ENCODE peak calls at places on chromosomes 3 and 15, in five cellular contexts. G is HepG2, Z is K562, P is GM12878, F is HCT116. N is an unnamed sample.

GRCh38 chr3:131357275-131357674 is 24.3 kb upstream of the NUDT16 start:
- DNase-seq in G (no peak), Z (no peak), P (no peak), F (no peak), N (no peak)

GRCh38 chr15:101264911-101265641 is 12.2 kb downstream of the SELENOS start:
- DNase-seq in G (no peak), Z (no peak), P (peak; percentile 88), F (no peak), N (no peak)

GRCh38 chr3:14631687-14632444 is 19.7 kb upstream of the CCDC174 start:
- DNase-seq in G (peak; percentile 21), Z (no peak), P (no peak), F (no peak), N (no peak)

GRCh38 chr3:147195896-147196295 is 210.4 kb downstream of the ZIC4 start:
- DNase-seq in G (no peak), Z (no peak), P (no peak), F (no peak), N (no peak)

GRCh38 chr15:96340611-96341464 is 10.3 kb downstream of the NR2F2 start:
- DNase-seq in G (no peak), Z (no peak), P (no peak), F (no peak), N (peak; percentile 82)

GRCh38 chr15:90812881-90813280 is 55.5 kb upstream of the FURIN start:
- DNase-seq in G (no peak), Z (no peak), P (no peak), F (no peak), N (no peak)

GRCh38 chr15:60721706-60722105 is 242.8 kb upstream of the ICE2 start:
- DNase-seq in G (no peak), Z (no peak), P (no peak), F (no peak), N (no peak)

GRCh38 chr15:101014276-101014675 is 95.1 kb downstream of the LRRK1 start:
- DNase-seq in G (no peak), Z (no peak), P (no peak), F (no peak), N (no peak)

GRCh38 chr3:136819784-136820640 is 1.1 kb downstream of the SLC35G2 start:
- DNase-seq in G (peak; percentile 34), Z (no peak), P (no peak), F (no peak), N (peak; percentile 88)

GRCh38 chr15:83869329-83869728 is 215.4 kb downstream of the ADAMTSL3 start:
- DNase-seq in G (no peak), Z (no peak), P (no peak), F (no peak), N (no peak)

GRCh38 chr15:63354771-63355650 is 26.6 kb downstream of the CA12 start:
- DNase-seq in G (no peak), Z (no peak), P (no peak), F (no peak), N (no peak)

GRCh38 chr15:60993948-60994347 is 235.2 kb downstream of the RORA start:
- DNase-seq in G (no peak), Z (no peak), P (no peak), F (no peak), N (no peak)

GRCh38 chr15:82045179-82045891 is 483 bp downstream of the MEX3B start:
- DNase-seq in G (no peak), Z (no peak), P (no peak), F (no peak), N (peak; percentile 48)

GRCh38 chr15:99467861-99468460 is 97.8 kb upstream of the MEF2A start:
- DNase-seq in G (no peak), Z (no peak), P (no peak), F (no peak), N (no peak)

GRCh38 chr3:163971861-163972260 is 1106.4 kb downstream of the SI start:
- DNase-seq in G (no peak), Z (no peak), P (no peak), F (no peak), N (no peak)

GRCh38 chr3:170725285-170725731 is 139.4 kb upstream of the SLC7A14 start:
- DNase-seq in G (no peak), Z (no peak), P (no peak), F (no peak), N (no peak)

GRCh38 chr15:76973362-76973743 is 21.6 kb upstream of the PSTPIP1 start:
- DNase-seq in G (peak; percentile 12), Z (peak; percentile 37), P (no peak), F (peak; percentile 22), N (peak; percentile 92)

GRCh38 chr3:191087391-191087790 is 111.7 kb upstream of the OSTN start:
- DNase-seq in G (no peak), Z (no peak), P (no peak), F (no peak), N (no peak)

GRCh38 chr15:53962646-53963561 is 15.3 kb upstream of the UNC13C start:
- DNase-seq in G (peak; percentile 23), Z (no peak), P (no peak), F (no peak), N (peak; percentile 32)

GRCh38 chr3:29746163-29746562 is 465.3 kb downstream of the RBMS3 start:
- DNase-seq in G (no peak), Z (no peak), P (no peak), F (no peak), N (no peak)

GRCh38 chr3:151168269-151169094 is 34.5 kb downstream of the GPR171 start:
- DNase-seq in G (peak; percentile 72), Z (peak; percentile 42), P (no peak), F (peak; percentile 47), N (peak; percentile 89)

GRCh38 chr3:28039829-28040228 is 201.6 kb upstream of the CMC1 start:
- DNase-seq in G (no peak), Z (no peak), P (no peak), F (no peak), N (no peak)

GRCh38 chr15:58529041-58529440 is 97.2 kb downstream of the LIPC start:
- DNase-seq in G (no peak), Z (no peak), P (no peak), F (no peak), N (no peak)

GRCh38 chr15:60006203-60006782 is 2.2 kb downstream of the FOXB1 start:
- DNase-seq in G (no peak), Z (peak; percentile 46), P (no peak), F (no peak), N (peak; percentile 94)

GRCh38 chr3:146187334-146187950 is 26.5 kb upstream of the PLOD2 start:
- DNase-seq in G (no peak), Z (no peak), P (no peak), F (peak; percentile 29), N (peak; percentile 60)

GRCh38 chr3:193894121-193894863 is 241.7 kb upstream of the HES1 start:
- DNase-seq in G (no peak), Z (no peak), P (no peak), F (no peak), N (peak; percentile 5)

GRCh38 chr15:76338555-76339301 is 2.2 kb downstream of the ISL2 start:
- DNase-seq in G (no peak), Z (no peak), P (no peak), F (no peak), N (no peak)

GRCh38 chr3:5058463-5058862 is 63.6 kb upstream of the ARL8B start:
- DNase-seq in G (no peak), Z (no peak), P (no peak), F (no peak), N (no peak)

GRCh38 chr3:69494091-69494659 is 108.3 kb upstream of the FRMD4B start:
- DNase-seq in G (no peak), Z (no peak), P (no peak), F (no peak), N (no peak)

DNA sequence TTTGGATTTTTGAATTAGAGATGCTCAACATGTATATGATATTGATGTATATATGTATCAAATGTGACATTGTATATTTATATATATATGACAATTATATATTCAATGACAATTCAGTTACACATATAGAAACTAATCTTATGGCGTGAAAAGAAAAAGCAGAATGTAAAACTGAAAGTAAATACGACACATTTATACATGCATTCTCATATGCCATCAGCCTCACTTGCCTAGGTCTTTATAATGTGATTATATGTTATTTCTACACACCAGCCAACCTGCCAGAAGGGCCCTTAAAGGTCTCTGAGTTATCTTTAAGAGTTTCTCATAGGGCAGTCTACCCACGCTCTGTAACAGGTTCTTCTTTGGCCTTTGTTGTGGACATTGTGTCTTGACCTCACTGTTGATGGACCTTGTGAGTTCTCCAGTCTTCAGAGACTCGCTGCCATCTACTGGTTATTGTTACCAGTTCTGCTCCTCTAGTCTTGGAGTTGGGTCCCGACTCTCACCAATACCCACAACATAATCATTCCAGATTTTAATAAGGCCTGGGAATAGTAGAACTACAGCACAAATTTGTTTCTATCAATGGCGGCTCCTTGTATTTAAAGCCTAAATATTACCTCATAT is 371.5 kb upstream of the GOLIM4 start:
- DNase-seq in G (no peak), Z (no peak), P (peak; percentile 21), F (no peak), N (peak; percentile 76)
- TF ChIP-seq REST in G (no peak), Z (no peak), P (no peak), F (no peak), N (no peak)

DNA sequence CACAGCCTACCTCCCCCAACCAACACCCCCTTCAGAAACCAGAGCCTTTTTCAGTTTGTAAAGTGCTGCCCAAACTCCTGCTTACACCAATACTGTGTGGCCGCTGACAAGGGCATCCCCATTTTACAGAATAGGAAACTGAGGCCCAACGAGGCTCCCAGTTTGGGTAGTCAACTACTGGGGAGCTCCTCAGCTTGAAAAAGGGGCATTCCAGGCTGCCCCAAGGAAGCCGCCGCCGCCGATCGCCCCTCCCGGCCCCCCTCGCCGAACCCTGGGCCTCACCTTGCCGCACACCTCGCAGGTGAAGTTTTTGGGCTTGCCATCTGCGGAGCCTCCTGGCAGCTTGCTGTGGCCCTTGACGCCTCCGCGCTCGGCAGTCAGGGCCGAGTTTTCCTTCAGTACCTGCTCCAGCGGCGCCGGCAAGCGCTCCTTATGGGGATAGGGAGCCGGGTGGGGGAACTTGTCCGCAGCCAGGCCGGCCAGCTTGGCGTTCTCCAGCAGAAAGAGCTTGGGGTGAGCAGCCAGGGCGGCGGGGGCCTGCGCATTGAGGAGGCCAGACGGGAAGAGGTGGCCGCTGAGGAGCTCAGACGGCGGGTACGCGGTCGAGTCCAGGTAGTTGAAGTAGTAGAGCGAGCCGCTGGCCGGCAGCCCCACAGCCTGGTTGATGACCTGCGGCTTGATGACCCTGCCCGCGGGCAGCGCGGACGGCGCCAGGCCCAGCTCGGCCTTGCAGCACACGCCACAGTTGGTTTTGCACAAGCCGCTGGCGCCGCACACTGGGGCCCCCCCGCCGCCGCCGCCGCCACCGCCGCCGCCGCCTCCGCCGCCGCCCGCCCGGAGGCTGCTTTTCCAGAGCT is 1.4 kb downstream of the FEZF2 start:
- DNase-seq in G (no peak), Z (no peak), P (no peak), F (no peak), N (peak; percentile 63)
- TF ChIP-seq EZH2 in G (no peak), Z (no peak), P (no peak), F (no peak), N (peak; percentile 99)

GRCh38 chr3:99639579-99639978 is 1.2 kb downstream of the COL8A1 start:
- DNase-seq in G (no peak), Z (no peak), P (no peak), F (no peak), N (no peak)
- H3K4me1 ChIP-seq in G (no peaks in the 10 kb centered on the region), Z (no peaks in the 10 kb centered on the region), P (no peaks in the 10 kb centered on the region), F (peaks cover 5% of the 10 kb centered on the region), N (peaks cover 46% of the 10 kb centered on the region)

GRCh38 chr3:192212979-192213378 is 514.4 kb downstream of the FGF12 start:
- DNase-seq in G (no peak), Z (no peak), P (no peak), F (no peak), N (no peak)
- TF ChIP-seq REST in G (no peak), Z (no peak), P (no peak), F (no peak), N (no peak)

N was measured in GM23338.